ENCODE peak calls at places on chromosomes 2 and 18, in seven cellular contexts. One of them, this sample, is unnamed.

GRCh38 chr2:236976271-236977120 is 109.2 kb upstream of the COPS8 start:
- DNase-seq in pancreas: no peak
- DNase-seq in cardiac fibroblast: no peak
- DNase-seq in fibroblast of lung: no peak
- DNase-seq in kidney: no peak
- DNase-seq in foreskin fibroblast: no peak
- DNase-seq in left lung: no peak
- DNase-seq in this sample: no peak

GRCh38 chr2:96806468-96807126 is 9.5 kb upstream of the CNNM3 start:
- DNase-seq in kidney: peak
- DNase-seq in foreskin fibroblast: no peak
- DNase-seq in pancreas: no peak
- DNase-seq in fibroblast of lung: no peak
- DNase-seq in cardiac fibroblast: no peak
- DNase-seq in left lung: peak
- DNase-seq in this sample: no peak

GRCh38 chr2:1505031-1505441 is 91.8 kb downstream of the TPO start:
- DNase-seq in left lung: peak
- DNase-seq in cardiac fibroblast: no peak
- DNase-seq in pancreas: no peak
- DNase-seq in fibroblast of lung: no peak
- DNase-seq in kidney: peak
- DNase-seq in foreskin fibroblast: no peak
- DNase-seq in this sample: no peak

GRCh38 chr2:172021955-172022354 is 22.2 kb downstream of the METAP1D start:
- DNase-seq in left lung: no peak
- DNase-seq in fibroblast of lung: peak
- DNase-seq in cardiac fibroblast: peak
- DNase-seq in foreskin fibroblast: peak
- DNase-seq in pancreas: no peak
- DNase-seq in kidney: no peak
- DNase-seq in this sample: peak

GRCh38 chr2:18435425-18436037 is 124.9 kb downstream of the RDH14 start:
- DNase-seq in pancreas: no peak
- DNase-seq in fibroblast of lung: peak
- DNase-seq in foreskin fibroblast: peak
- DNase-seq in left lung: no peak
- DNase-seq in cardiac fibroblast: peak
- DNase-seq in kidney: no peak
- DNase-seq in this sample: peak

GRCh38 chr2:130807659-130808385 is 28.9 kb upstream of the ARHGEF4 start:
- DNase-seq in left lung: no peak
- DNase-seq in cardiac fibroblast: no peak
- DNase-seq in foreskin fibroblast: no peak
- DNase-seq in kidney: no peak
- DNase-seq in fibroblast of lung: no peak
- DNase-seq in pancreas: no peak
- DNase-seq in this sample: no peak

GRCh38 chr2:239951117-239951734 is 73.9 kb downstream of the NDUFA10 start:
- DNase-seq in fibroblast of lung: no peak
- DNase-seq in left lung: peak
- DNase-seq in pancreas: no peak
- DNase-seq in foreskin fibroblast: no peak
- DNase-seq in kidney: peak
- DNase-seq in cardiac fibroblast: no peak
- DNase-seq in this sample: no peak

GRCh38 chr18:5640939-5641338 is 97.1 kb upstream of the EPB41L3 start:
- DNase-seq in cardiac fibroblast: no peak
- DNase-seq in left lung: no peak
- DNase-seq in fibroblast of lung: no peak
- DNase-seq in pancreas: no peak
- DNase-seq in foreskin fibroblast: no peak
- DNase-seq in kidney: no peak
- DNase-seq in this sample: no peak

GRCh38 chr2:202121532-202122166 is 48.6 kb downstream of the KIAA2012 start:
- DNase-seq in kidney: no peak
- DNase-seq in left lung: no peak
- DNase-seq in fibroblast of lung: no peak
- DNase-seq in foreskin fibroblast: no peak
- DNase-seq in cardiac fibroblast: no peak
- DNase-seq in pancreas: no peak
- DNase-seq in this sample: no peak

GRCh38 chr2:163667064-163667887 is 68.5 kb downstream of the FIGN start:
- DNase-seq in left lung: no peak
- DNase-seq in cardiac fibroblast: peak
- DNase-seq in pancreas: no peak
- DNase-seq in foreskin fibroblast: peak
- DNase-seq in kidney: no peak
- DNase-seq in fibroblast of lung: peak
- DNase-seq in this sample: peak

GRCh38 chr2:162333968-162334367 is 10.0 kb upstream of the GCA start:
- DNase-seq in kidney: no peak
- DNase-seq in foreskin fibroblast: peak
- DNase-seq in cardiac fibroblast: peak
- DNase-seq in fibroblast of lung: no peak
- DNase-seq in left lung: no peak
- DNase-seq in pancreas: no peak
- DNase-seq in this sample: peak

GRCh38 chr2:72896446-72896845 is 9.2 kb downstream of the SPR start:
- DNase-seq in pancreas: no peak
- DNase-seq in foreskin fibroblast: no peak
- DNase-seq in fibroblast of lung: no peak
- DNase-seq in kidney: no peak
- DNase-seq in left lung: no peak
- DNase-seq in cardiac fibroblast: peak
- DNase-seq in this sample: no peak

GRCh38 chr2:240454031-240454901 is 18.8 kb downstream of the GPC1 start:
- DNase-seq in fibroblast of lung: no peak
- DNase-seq in foreskin fibroblast: no peak
- DNase-seq in cardiac fibroblast: no peak
- DNase-seq in pancreas: no peak
- DNase-seq in kidney: peak
- DNase-seq in left lung: peak
- DNase-seq in this sample: no peak

GRCh38 chr18:56038258-56039030 is 450.5 kb upstream of the TCF4 start:
- DNase-seq in pancreas: no peak
- DNase-seq in foreskin fibroblast: no peak
- DNase-seq in kidney: no peak
- DNase-seq in fibroblast of lung: no peak
- DNase-seq in left lung: no peak
- DNase-seq in cardiac fibroblast: no peak
- DNase-seq in this sample: no peak

GRCh38 chr2:9753665-9754531 is 89.4 kb upstream of the TAF1B start:
- DNase-seq in left lung: no peak
- DNase-seq in kidney: peak
- DNase-seq in foreskin fibroblast: no peak
- DNase-seq in fibroblast of lung: no peak
- DNase-seq in pancreas: no peak
- DNase-seq in cardiac fibroblast: no peak
- DNase-seq in this sample: no peak

GRCh38 chr2:224658776-224659175 is 57.4 kb downstream of the CCDC195 start:
- DNase-seq in kidney: no peak
- DNase-seq in fibroblast of lung: peak
- DNase-seq in pancreas: no peak
- DNase-seq in foreskin fibroblast: peak
- DNase-seq in left lung: no peak
- DNase-seq in cardiac fibroblast: no peak
- DNase-seq in this sample: peak

GRCh38 chr2:136091899-136092298 is 26.1 kb downstream of the CXCR4 start:
- DNase-seq in cardiac fibroblast: no peak
- DNase-seq in foreskin fibroblast: no peak
- DNase-seq in kidney: no peak
- DNase-seq in fibroblast of lung: no peak
- DNase-seq in left lung: no peak
- DNase-seq in pancreas: no peak
- DNase-seq in this sample: no peak

GRCh38 chr2:38360177-38360576 is 16.9 kb downstream of the ATL2 start:
- DNase-seq in fibroblast of lung: no peak
- DNase-seq in foreskin fibroblast: no peak
- DNase-seq in left lung: no peak
- DNase-seq in cardiac fibroblast: no peak
- DNase-seq in pancreas: no peak
- DNase-seq in kidney: no peak
- DNase-seq in this sample: no peak
- H3K4me3 ChIP-seq in fibroblast of lung: no peak
- H3K4me3 ChIP-seq in foreskin fibroblast: no peak
- H3K4me3 ChIP-seq in left lung: no peak
- H3K4me3 ChIP-seq in cardiac fibroblast: no peak
- H3K4me3 ChIP-seq in pancreas: no peak
- H3K4me3 ChIP-seq in kidney: no peak
- H3K4me3 ChIP-seq in this sample: no peak

DNA sequence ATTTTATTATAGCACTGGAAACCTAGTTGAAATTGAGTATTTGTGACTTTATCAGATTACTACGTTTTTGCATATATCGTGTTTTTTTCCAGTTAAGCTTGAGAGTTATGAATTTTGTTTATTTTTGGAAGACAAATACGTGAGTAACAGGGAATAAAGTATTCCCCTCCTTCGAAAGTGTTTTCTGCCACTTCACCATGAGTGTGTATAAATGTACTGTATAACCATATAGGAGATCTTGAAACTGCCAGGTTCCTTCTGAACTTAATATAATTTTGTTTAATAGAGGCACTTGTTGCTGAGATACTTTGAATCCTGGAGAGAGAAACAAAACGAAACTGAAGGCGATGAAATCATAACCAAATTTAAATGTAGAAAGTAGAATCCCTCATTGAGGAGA is 1004.4 kb upstream of the ZEB2 start:
- DNase-seq in foreskin fibroblast: no peak
- DNase-seq in pancreas: no peak
- DNase-seq in fibroblast of lung: no peak
- DNase-seq in kidney: no peak
- DNase-seq in cardiac fibroblast: no peak
- DNase-seq in left lung: no peak
- DNase-seq in this sample: no peak
- TF ChIP-seq CTCF in foreskin fibroblast: no peak
- TF ChIP-seq CTCF in pancreas: no peak
- TF ChIP-seq CTCF in fibroblast of lung: no peak
- TF ChIP-seq CTCF in kidney: no peak
- TF ChIP-seq CTCF in cardiac fibroblast: no peak
- TF ChIP-seq CTCF in left lung: no peak
- TF ChIP-seq CTCF in this sample: no peak

GRCh38 chr2:71465356-71465755 is 12.0 kb downstream of the DYSF start:
- DNase-seq in fibroblast of lung: no peak
- DNase-seq in foreskin fibroblast: no peak
- DNase-seq in kidney: no peak
- DNase-seq in cardiac fibroblast: no peak
- DNase-seq in pancreas: no peak
- DNase-seq in left lung: no peak
- DNase-seq in this sample: no peak

GRCh38 chr2:71468279-71469015 is 15.1 kb downstream of the DYSF start:
- DNase-seq in cardiac fibroblast: no peak
- DNase-seq in fibroblast of lung: no peak
- DNase-seq in left lung: no peak
- DNase-seq in foreskin fibroblast: no peak
- DNase-seq in pancreas: no peak
- DNase-seq in kidney: no peak
- DNase-seq in this sample: no peak

GRCh38 chr2:71465961-71466300 is 12.6 kb downstream of the DYSF start:
- DNase-seq in cardiac fibroblast: no peak
- DNase-seq in fibroblast of lung: no peak
- DNase-seq in left lung: no peak
- DNase-seq in foreskin fibroblast: no peak
- DNase-seq in kidney: no peak
- DNase-seq in pancreas: no peak
- DNase-seq in this sample: no peak

GRCh38 chr2:71466301-71467179 is 13.2 kb downstream of the DYSF start:
- DNase-seq in kidney: peak
- DNase-seq in cardiac fibroblast: no peak
- DNase-seq in left lung: peak
- DNase-seq in pancreas: no peak
- DNase-seq in foreskin fibroblast: peak
- DNase-seq in fibroblast of lung: no peak
- DNase-seq in this sample: peak

DNA sequence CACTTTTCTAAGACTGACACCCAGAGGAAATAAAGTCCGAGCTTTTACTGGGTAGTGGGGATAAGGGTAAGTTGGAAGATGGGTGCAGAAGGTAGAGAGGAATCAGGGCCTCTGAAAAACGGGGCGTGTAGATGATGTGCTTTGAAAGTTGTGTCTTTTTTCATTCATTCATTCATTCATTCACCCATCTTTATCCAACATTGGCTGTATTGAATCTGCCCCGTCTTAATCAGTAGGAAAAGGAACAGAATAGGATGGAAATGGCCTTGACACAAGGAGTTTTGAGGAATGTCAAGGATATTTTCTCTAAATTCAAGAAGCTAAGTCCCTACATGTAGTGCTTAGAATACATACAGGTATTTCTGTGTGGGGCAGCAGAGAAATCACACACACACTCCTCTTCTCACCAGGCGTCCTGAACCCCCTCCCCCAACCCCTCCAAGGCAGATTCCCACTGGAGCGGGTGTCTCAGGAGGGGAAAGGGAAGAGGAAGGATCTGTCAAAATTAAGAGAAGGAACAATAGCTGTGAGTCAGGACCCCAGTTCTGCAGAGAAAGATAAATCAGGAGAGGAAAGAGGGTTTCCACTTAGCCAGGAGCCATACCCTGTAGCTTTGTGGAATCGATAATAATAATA is 13.9 kb downstream of the DYSF start:
- DNase-seq in left lung: no peak
- DNase-seq in cardiac fibroblast: no peak
- DNase-seq in foreskin fibroblast: no peak
- DNase-seq in fibroblast of lung: no peak
- DNase-seq in pancreas: no peak
- DNase-seq in kidney: no peak
- DNase-seq in this sample: no peak
- H3K4me3 ChIP-seq in left lung: peak
- H3K4me3 ChIP-seq in cardiac fibroblast: peak
- H3K4me3 ChIP-seq in foreskin fibroblast: peak
- H3K4me3 ChIP-seq in fibroblast of lung: peak
- H3K4me3 ChIP-seq in pancreas: no peak
- H3K4me3 ChIP-seq in kidney: peak
- H3K4me3 ChIP-seq in this sample: peak

GRCh38 chr2:109225170-109225775 is 96.3 kb downstream of the SH3RF3 start:
- DNase-seq in pancreas: no peak
- DNase-seq in left lung: no peak
- DNase-seq in foreskin fibroblast: no peak
- DNase-seq in fibroblast of lung: no peak
- DNase-seq in kidney: no peak
- DNase-seq in cardiac fibroblast: no peak
- DNase-seq in this sample: no peak

GRCh38 chr2:109226128-109226527 is 97.1 kb downstream of the SH3RF3 start:
- DNase-seq in left lung: no peak
- DNase-seq in foreskin fibroblast: peak
- DNase-seq in cardiac fibroblast: no peak
- DNase-seq in fibroblast of lung: peak
- DNase-seq in pancreas: no peak
- DNase-seq in kidney: no peak
- DNase-seq in this sample: no peak

GRCh38 chr2:109222422-109222821 is 93.4 kb downstream of the SH3RF3 start:
- DNase-seq in fibroblast of lung: no peak
- DNase-seq in left lung: no peak
- DNase-seq in pancreas: no peak
- DNase-seq in kidney: no peak
- DNase-seq in foreskin fibroblast: no peak
- DNase-seq in cardiac fibroblast: no peak
- DNase-seq in this sample: no peak

GRCh38 chr2:109223490-109223889 is 94.5 kb downstream of the SH3RF3 start:
- DNase-seq in left lung: no peak
- DNase-seq in kidney: no peak
- DNase-seq in pancreas: no peak
- DNase-seq in foreskin fibroblast: no peak
- DNase-seq in fibroblast of lung: no peak
- DNase-seq in cardiac fibroblast: no peak
- DNase-seq in this sample: no peak

GRCh38 chr2:109222825-109223471 is 93.9 kb downstream of the SH3RF3 start:
- DNase-seq in left lung: no peak
- DNase-seq in foreskin fibroblast: no peak
- DNase-seq in pancreas: no peak
- DNase-seq in cardiac fibroblast: no peak
- DNase-seq in kidney: no peak
- DNase-seq in fibroblast of lung: no peak
- DNase-seq in this sample: no peak
- TF ChIP-seq CTCF in left lung: no peak
- TF ChIP-seq CTCF in foreskin fibroblast: no peak
- TF ChIP-seq CTCF in pancreas: no peak
- TF ChIP-seq CTCF in cardiac fibroblast: no peak
- TF ChIP-seq CTCF in kidney: no peak
- TF ChIP-seq CTCF in fibroblast of lung: no peak
- TF ChIP-seq CTCF in this sample: no peak